ENCODE peak calls at places on chromosomes 3 and 15, in seven cellular contexts. S is SK-N-SH, F is HepG2, A is H1, P is GM12891, H is K562, V is GM12878. Y is an unnamed sample.

GRCh38 chr3:157115069-157116006 is 44.6 kb downstream of the CCNL1 start:
- DNase-seq in A (no peak), V (no peak), S (no peak), P (no peak), F (no peak), H (peak), Y (no peak)

GRCh38 chr3:9399746-9400145 is 2.3 kb downstream of the SETD5 start:
- DNase-seq in S (peak), F (peak), P (no peak), A (peak), H (peak), V (no peak), Y (no peak)

GRCh38 chr3:16916840-16917239 is 32.1 kb downstream of the PLCL2 start:
- DNase-seq in S (no peak), P (no peak), H (no peak), A (no peak), V (no peak), F (no peak), Y (no peak)

GRCh38 chr3:197009532-197010019 is 20.0 kb downstream of the MELTF start:
- DNase-seq in H (no peak), P (no peak), F (no peak), A (no peak), V (no peak), S (no peak), Y (no peak)

GRCh38 chr3:140863481-140864084 is 78.1 kb upstream of the SLC25A36 start:
- DNase-seq in S (peak), H (peak), P (peak), F (peak), A (peak), V (peak), Y (no peak)

GRCh38 chr3:81216192-81216591 is 545.3 kb downstream of the GBE1 start:
- DNase-seq in S (no peak), V (no peak), F (no peak), A (no peak), H (no peak), P (no peak), Y (no peak)

GRCh38 chr3:13955084-13955483 is 75.2 kb upstream of the WNT7A start:
- DNase-seq in V (no peak), H (no peak), P (no peak), S (no peak), A (no peak), F (no peak), Y (no peak)

GRCh38 chr15:31328999-31329639 is 2.5 kb downstream of the KLF13 start:
- DNase-seq in V (no peak), F (no peak), S (peak), A (no peak), H (peak), P (no peak), Y (no peak)

GRCh38 chr15:88243895-88244787 is 12.4 kb downstream of the NTRK3 start:
- DNase-seq in S (peak), P (peak), H (peak), V (no peak), F (peak), A (no peak), Y (no peak)

GRCh38 chr15:39310633-39311032 is 270.2 kb upstream of the THBS1 start:
- DNase-seq in F (no peak), A (no peak), H (no peak), P (no peak), V (no peak), S (no peak), Y (no peak)

GRCh38 chr3:192887047-192887446 is 30.6 kb downstream of the MB21D2 start:
- DNase-seq in A (no peak), P (no peak), V (no peak), F (peak), S (no peak), H (no peak), Y (no peak)

GRCh38 chr15:58980351-58980939 is 7.0 kb upstream of the RNF111 start:
- DNase-seq in A (no peak), V (no peak), S (peak), H (peak), P (no peak), F (peak), Y (no peak)

GRCh38 chr3:177470200-177470941 is 273.1 kb upstream of the TBL1XR1 start:
- DNase-seq in S (no peak), H (no peak), A (no peak), F (no peak), V (no peak), P (no peak), Y (no peak)

GRCh38 chr3:130533247-130533646 is 16.3 kb downstream of the COL6A6 start:
- DNase-seq in V (no peak), S (no peak), H (no peak), P (no peak), A (no peak), F (no peak), Y (no peak)

GRCh38 chr15:60395276-60396011 is 2.3 kb downstream of the ANXA2 start:
- DNase-seq in S (no peak), F (no peak), A (no peak), H (no peak), V (no peak), P (no peak), Y (no peak)
- TF ChIP-seq POLR2AphosphoS5 in S (no peak), F (no peak), A (no peak), H (no peak), V (no peak), P (no peak), Y (no peak)

DNA sequence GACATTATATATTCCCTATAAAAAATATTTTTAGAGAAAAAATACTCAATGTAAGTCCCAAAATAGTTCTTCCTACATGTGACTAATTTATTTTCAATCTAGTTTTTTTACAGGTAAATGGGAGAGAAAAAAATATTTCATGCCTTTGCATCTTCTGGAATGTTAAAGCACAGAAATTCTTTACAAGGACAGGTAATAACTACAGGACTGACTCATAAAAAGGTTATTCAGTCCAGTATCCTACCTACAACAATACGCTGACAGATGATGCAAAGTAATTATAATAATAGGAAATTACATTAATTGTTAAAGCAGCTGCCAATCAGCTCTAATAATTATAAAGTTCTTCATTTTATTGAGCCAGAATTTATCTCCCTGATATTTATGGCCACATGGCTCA is 147.5 kb downstream of the MYO9A start:
- DNase-seq in H (no peak), F (no peak), P (no peak), V (no peak), A (no peak), S (no peak), Y (no peak)
- TF ChIP-seq TAF1 in H (no peak), F (no peak), P (no peak), V (no peak), A (no peak), S (no peak), Y (no peak)

DNA sequence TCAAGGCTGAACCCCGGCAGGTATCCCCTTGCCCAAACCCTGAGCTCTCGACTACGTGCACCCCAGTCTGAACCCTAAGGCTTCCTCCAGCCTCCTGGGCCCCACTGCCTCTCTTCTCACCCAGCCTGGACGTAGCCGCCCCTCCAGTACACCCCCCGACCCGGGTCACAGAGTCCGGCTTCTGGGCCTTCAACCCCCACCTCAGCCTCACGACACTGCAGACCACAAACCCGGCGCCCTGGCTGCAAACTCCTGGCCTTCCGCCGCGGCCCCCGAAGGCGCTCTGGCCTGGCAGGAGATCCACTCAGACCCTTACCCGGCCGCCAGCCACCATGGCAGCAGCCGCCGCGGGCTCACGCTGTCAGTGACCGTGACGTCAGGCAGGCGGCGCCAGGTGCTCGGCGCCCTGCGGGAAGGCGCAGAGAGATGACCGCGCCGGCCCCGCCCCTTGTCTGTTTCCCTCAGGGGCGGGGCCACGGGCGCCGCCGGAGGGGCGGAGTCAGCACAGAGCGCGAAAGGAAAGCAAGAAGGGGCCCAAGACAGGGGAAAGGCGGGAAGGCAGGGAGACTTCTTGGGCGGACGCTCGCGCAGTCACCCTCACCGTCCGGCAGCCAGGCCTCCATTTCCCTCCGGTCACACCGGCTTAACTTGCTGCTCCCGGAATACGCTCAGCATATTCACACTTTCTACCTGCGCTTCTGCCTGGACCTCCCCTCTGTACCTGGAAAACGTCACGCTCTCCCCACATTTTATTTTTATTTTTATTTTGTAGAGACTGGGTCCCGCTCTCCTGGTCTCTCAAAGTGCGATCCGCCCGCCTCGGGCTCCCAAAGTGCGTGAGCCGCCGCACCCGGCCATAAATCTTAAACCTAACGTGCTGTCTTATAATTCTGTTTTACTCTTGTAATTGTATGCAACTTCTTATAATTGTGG is at the start of gene RMDN3:
- DNase-seq in H (peak), A (peak), V (peak), P (peak), S (peak), F (peak), Y (peak)
- TF ChIP-seq POLR2AphosphoS5 in H (peak), A (peak), V (peak), P (peak), S (peak), F (peak), Y (peak)

GRCh38 chr3:88000853-88001252 is 58.0 kb downstream of the CGGBP1 start:
- DNase-seq in V (no peak), F (no peak), P (no peak), H (no peak), S (peak), A (no peak), Y (no peak)
- TF ChIP-seq TAF1 in V (no peak), F (no peak), P (no peak), H (no peak), S (no peak), A (no peak), Y (no peak)

GRCh38 chr15:95733931-95734330 is 596.6 kb upstream of the NR2F2 start:
- DNase-seq in H (no peak), A (no peak), P (no peak), V (no peak), S (no peak), F (no peak), Y (no peak)

GRCh38 chr15:95739161-95739560 is 591.3 kb upstream of the NR2F2 start:
- DNase-seq in F (no peak), P (no peak), H (no peak), A (no peak), S (no peak), V (no peak), Y (no peak)

GRCh38 chr15:95737051-95737450 is 593.4 kb upstream of the NR2F2 start:
- DNase-seq in F (no peak), S (no peak), P (no peak), V (no peak), A (no peak), H (no peak), Y (no peak)

GRCh38 chr15:95734422-95735316 is 595.8 kb upstream of the NR2F2 start:
- DNase-seq in V (no peak), A (no peak), H (peak), F (no peak), P (no peak), S (no peak), Y (no peak)
- TF ChIP-seq POLR2AphosphoS5 in V (no peak), A (no peak), H (no peak), F (no peak), P (no peak), S (no peak), Y (no peak)

GRCh38 chr15:32659340-32659831 is 17.9 kb downstream of the SCG5 start:
- DNase-seq in F (peak), H (no peak), V (no peak), P (no peak), S (peak), A (no peak), Y (no peak)
- TF ChIP-seq TAF1 in F (no peak), H (no peak), V (no peak), P (no peak), S (no peak), A (no peak), Y (no peak)

Y was measured in GM12892.